ENCODE peak calls at places on chromosome 12, in ten cellular contexts. J is psoas muscle; A is MM.1S; M is CD8-positive, alpha-beta T cell; D is prostate gland; Y is right atrium auricular region; N is spleen; X is PC-3; P is adrenal gland; G is keratinocyte. K is an unnamed sample.

GRCh38 chr12:132130690-132131089 is 13.4 kb downstream of the DDX51 start:
- DNase-seq in A (no peak), G (no peak), X (no peak), N (no peak), P (no peak), M (no peak), D (no peak), Y (no peak), J (no peak), K (no peak)

GRCh38 chr12:112374166-112374740 is 8.0 kb downstream of the HECTD4 start:
- DNase-seq in A (no peak), G (no peak), D (no peak), Y (peak; percentile 5), J (no peak), N (no peak), X (no peak), P (no peak), M (no peak), K (no peak)

GRCh38 chr12:76883151-76883550 is 4.3 kb upstream of the CSRP2 start:
- DNase-seq in M (no peak), X (no peak), D (no peak), J (no peak), Y (no peak), A (no peak), G (no peak), P (no peak), N (no peak), K (no peak)

GRCh38 chr12:71562681-71563595 is 100.7 kb downstream of the ZFC3H1 start:
- DNase-seq in G (no peak), P (no peak), N (no peak), X (no peak), D (no peak), A (no peak), M (no peak), Y (no peak), J (no peak), K (no peak)

GRCh38 chr12:128820723-128821432 is 2.9 kb downstream of the SLC15A4 start:
- DNase-seq in X (no peak), P (peak; percentile 51), A (no peak), N (peak; percentile 90), D (no peak), M (no peak), J (peak; percentile 64), Y (no peak), G (no peak), K (no peak)

GRCh38 chr12:39638178-39638577 is 18.6 kb upstream of the ABCD2 start:
- DNase-seq in D (no peak), P (no peak), X (no peak), J (no peak), Y (no peak), A (no peak), N (no peak), G (no peak), M (no peak), K (no peak)

GRCh38 chr12:47004634-47005033 is 74.8 kb upstream of the PCED1B start:
- DNase-seq in M (no peak), G (no peak), P (peak; percentile 33), A (no peak), N (no peak), J (no peak), X (no peak), D (no peak), Y (no peak), K (no peak)

GRCh38 chr12:75322464-75322863 is 7.7 kb downstream of the CAPS2 start:
- DNase-seq in G (no peak), N (no peak), A (no peak), M (no peak), P (no peak), X (no peak), J (no peak), Y (no peak), D (no peak), K (no peak)

GRCh38 chr12:118582863-118583262 is 206.5 kb downstream of the SUDS3 start:
- DNase-seq in G (no peak), Y (no peak), P (no peak), X (no peak), A (no peak), N (no peak), D (no peak), M (no peak), J (no peak), K (no peak)

GRCh38 chr12:79373896-79374499 is 316.8 kb downstream of the PAWR start:
- DNase-seq in X (peak; percentile 64), N (no peak), Y (no peak), A (peak; percentile 31), G (no peak), D (no peak), M (no peak), P (peak; percentile 34), J (no peak), K (no peak)

GRCh38 chr12:51187370-51187987 is 14.5 kb upstream of the TFCP2 start:
- DNase-seq in J (no peak), A (no peak), Y (no peak), M (no peak), G (no peak), X (no peak), D (no peak), N (no peak), P (no peak), K (no peak)

GRCh38 chr12:109930028-109930800 is 30.1 kb downstream of the TCHP start:
- DNase-seq in A (no peak), G (no peak), X (no peak), P (no peak), N (no peak), M (no peak), J (no peak), Y (no peak), D (no peak), K (no peak)

DNA sequence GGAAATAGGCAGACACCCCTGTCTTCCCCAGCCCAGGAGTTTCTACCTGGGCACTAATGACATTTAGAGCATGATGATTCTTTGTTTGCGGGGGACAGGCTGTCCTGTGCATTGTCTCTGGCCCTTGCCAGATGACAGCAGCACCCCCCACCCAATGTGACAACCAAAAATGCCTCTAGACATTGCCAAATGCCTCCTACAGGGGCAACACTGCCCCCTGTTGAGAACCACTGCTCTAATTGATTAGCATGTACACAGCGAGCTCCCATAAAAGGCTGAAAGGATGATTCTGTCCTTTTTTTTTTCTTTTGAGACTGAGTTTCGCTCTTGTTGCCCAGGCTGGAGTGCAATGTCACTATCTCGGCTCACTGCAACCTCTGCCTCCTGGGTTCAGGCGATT is 50.5 kb downstream of the MAP1LC3B2 start:
- DNase-seq in M (no peak), X (peak; percentile 40), D (no peak), N (no peak), G (no peak), A (peak; percentile 6), J (no peak), P (no peak), Y (no peak), K (peak; percentile 25)
- TF ChIP-seq CTCF in M (peak; percentile 33), X (peak; percentile 62), D (no peak), N (no peak), G (peak; percentile 49), A (peak; percentile 12), J (no peak), P (no peak), Y (no peak), K (peak; percentile 48)

GRCh38 chr12:64858882-64859281 is 34.4 kb downstream of the TBC1D30 start:
- DNase-seq in P (no peak), Y (no peak), G (no peak), X (no peak), A (no peak), N (no peak), M (no peak), J (no peak), D (no peak), K (no peak)

GRCh38 chr12:64860446-64860998 is 36.1 kb downstream of the TBC1D30 start:
- DNase-seq in N (no peak), A (no peak), X (no peak), D (no peak), Y (no peak), J (no peak), G (no peak), M (no peak), P (no peak), K (no peak)

GRCh38 chr12:64864319-64864718 is 39.9 kb downstream of the TBC1D30 start:
- DNase-seq in Y (no peak), P (no peak), G (no peak), M (no peak), D (no peak), N (no peak), X (no peak), A (no peak), J (no peak), K (no peak)
- H3K27me3 ChIP-seq in Y (no peaks in the 10 kb centered on the region), P (no peaks in the 10 kb centered on the region), G (peaks cover 7% of the 10 kb centered on the region), M (no peaks in the 10 kb centered on the region), D (no peaks in the 10 kb centered on the region), N (no peaks in the 10 kb centered on the region), X (no peaks in the 10 kb centered on the region), A (no peaks in the 10 kb centered on the region), J (no peaks in the 10 kb centered on the region), K (no peaks in the 10 kb centered on the region)

GRCh38 chr12:57655541-57656240 is 22.7 kb upstream of the B4GALNT1 start:
- DNase-seq in N (no peak), P (no peak), Y (no peak), J (no peak), M (no peak), G (no peak), D (no peak), X (no peak), A (no peak), K (no peak)

GRCh38 chr12:57666897-57667296 is 27.0 kb upstream of the OS9 start:
- DNase-seq in P (no peak), Y (no peak), A (no peak), M (no peak), G (no peak), N (no peak), J (no peak), X (no peak), D (no peak), K (no peak)

GRCh38 chr12:57658890-57659289 is 25.9 kb upstream of the B4GALNT1 start:
- DNase-seq in M (no peak), X (no peak), N (no peak), A (no peak), G (no peak), J (no peak), Y (no peak), P (no peak), D (no peak), K (no peak)

GRCh38 chr12:57657744-57658143 is 24.7 kb upstream of the B4GALNT1 start:
- DNase-seq in Y (no peak), X (no peak), J (no peak), G (no peak), M (no peak), A (no peak), D (peak; percentile 51), P (peak; percentile 25), N (no peak), K (no peak)

DNA sequence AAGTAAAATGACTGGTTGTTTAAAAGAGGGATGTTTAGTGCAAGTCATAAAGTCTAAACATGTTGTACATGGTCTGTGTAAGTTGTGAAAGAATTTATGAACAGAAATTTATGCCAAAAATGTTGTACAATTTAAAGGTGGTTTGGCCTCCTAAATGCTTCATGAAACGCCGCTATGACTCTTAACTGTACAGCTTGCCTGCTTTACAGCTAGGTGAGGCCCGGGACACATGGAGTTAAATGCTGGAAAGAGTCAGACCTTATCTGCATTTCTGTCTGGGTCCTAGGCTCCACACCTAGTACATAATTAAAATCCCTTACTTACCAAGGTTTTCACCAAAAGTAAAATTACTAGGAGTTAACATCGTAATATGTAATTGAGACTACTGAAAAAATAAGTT is 28.4 kb upstream of the B4GALNT1 start:
- DNase-seq in Y (no peak), X (no peak), D (no peak), A (no peak), M (no peak), G (no peak), P (no peak), J (no peak), N (no peak), K (no peak)
- H3K9me3 ChIP-seq in Y (no peaks in the 10 kb centered on the region), X (peaks cover 19% of the 10 kb centered on the region), D (no peaks in the 10 kb centered on the region), A (no peaks in the 10 kb centered on the region), M (no peaks in the 10 kb centered on the region), G (no peaks in the 10 kb centered on the region), P (no peaks in the 10 kb centered on the region), J (no peaks in the 10 kb centered on the region), N (no peaks in the 10 kb centered on the region), K (no peaks in the 10 kb centered on the region)

GRCh38 chr12:93762059-93762719 is 85.0 kb downstream of the CRADD start:
- DNase-seq in G (no peak), A (no peak), J (no peak), D (no peak), P (no peak), Y (no peak), N (no peak), M (no peak), X (no peak), K (no peak)
- TF ChIP-seq CTCF in G (no peak), A (no peak), J (no peak), D (no peak), P (no peak), Y (no peak), N (no peak), M (no peak), X (no peak), K (no peak)

K was measured in CD4-positive, alpha-beta T cell.